ENCODE peak calls at places on chromosome 18, in seven cellular contexts. M, P, Q, A, G, V and Y are unnamed samples.

GRCh38 chr18:55243852-55244251 is 284.6 kb upstream of the CCDC68 start:
- DNase-seq in M (no peak), P (no peak), V (no peak), A (no peak), G (no peak), Q (no peak), Y (no peak)

GRCh38 chr18:52481116-52481515 is 141.1 kb downstream of the DCC start:
- DNase-seq in Q (no peak), G (no peak), V (no peak), P (no peak), M (no peak), A (no peak), Y (no peak)

GRCh38 chr18:11040823-11041712 is 108.3 kb downstream of the PIEZO2 start:
- DNase-seq in G (no peak), A (no peak), V (peak), Q (no peak), M (peak), P (peak), Y (no peak)

GRCh38 chr18:79631096-79631507 is 48.5 kb upstream of the CTDP1 start:
- DNase-seq in A (no peak), V (no peak), G (no peak), M (no peak), P (no peak), Q (no peak), Y (no peak)

GRCh38 chr18:31101148-31102019 is 837 bp downstream of the DSC2 start:
- DNase-seq in G (no peak), M (peak), A (no peak), V (no peak), Q (no peak), P (no peak), Y (no peak)

GRCh38 chr18:54828290-54828871 is at the start of gene RAB27B:
- DNase-seq in G (peak), M (peak), A (no peak), Q (peak), V (peak), P (peak), Y (peak)

GRCh38 chr18:75854174-75854573 is 426.7 kb upstream of the SMIM21 start:
- DNase-seq in V (peak), G (no peak), P (peak), Q (no peak), A (no peak), M (peak), Y (no peak)

GRCh38 chr18:76715012-76715608 is 107.2 kb upstream of the ZNF236 start:
- DNase-seq in Q (no peak), V (no peak), G (no peak), A (no peak), P (no peak), M (no peak), Y (no peak)

GRCh38 chr18:38933910-38934510 is 1368.4 kb upstream of the CELF4 start:
- DNase-seq in Q (no peak), G (no peak), M (no peak), P (no peak), A (no peak), V (no peak), Y (no peak)

GRCh38 chr18:74457043-74457742 is at the start of gene DIPK1C:
- DNase-seq in A (no peak), M (peak), P (no peak), G (no peak), V (no peak), Q (no peak), Y (no peak)